ENCODE peak calls at places on chromosomes 7 and 10, in eight cellular contexts. C, Y, G, P, T, H, Z and A are unnamed samples.

GRCh38 chr7:133355325-133355708 is 102.4 kb downstream of the EXOC4 start:
- DNase-seq in G (no peak), H (no peak), Y (no peak), Z (no peak), T (no peak), C (no peak), P (no peak), A (no peak)

GRCh38 chr7:151420144-151420543 is 10.3 kb upstream of the WDR86 start:
- DNase-seq in C (no peak), G (no peak), T (no peak), H (no peak), P (no peak), Y (no peak), Z (no peak), A (no peak)

GRCh38 chr7:93115796-93116195 is 2.0 kb downstream of the SAMD9 start:
- DNase-seq in T (no peak), H (no peak), C (no peak), G (no peak), P (no peak), Y (no peak), Z (no peak), A (no peak)

GRCh38 chr10:60170250-60170649 is 219.4 kb downstream of the ANK3 start:
- DNase-seq in H (no peak), P (no peak), C (no peak), T (no peak), Z (no peak), G (no peak), Y (no peak), A (no peak)

GRCh38 chr7:116315803-116316202 is 105.5 kb downstream of the TES start:
- DNase-seq in T (no peak), C (no peak), G (no peak), H (no peak), P (no peak), Y (no peak), Z (no peak), A (peak; percentile 22)

GRCh38 chr10:72329290-72330058 is 25.2 kb downstream of the DNAJB12 start:
- DNase-seq in G (no peak), T (no peak), P (no peak), C (no peak), H (peak; percentile 51), Z (no peak), Y (no peak), A (no peak)

GRCh38 chr10:63192826-63193225 is 59.7 kb downstream of the NRBF2 start:
- DNase-seq in P (no peak), C (no peak), T (no peak), G (no peak), H (no peak), Y (no peak), Z (no peak), A (no peak)

GRCh38 chr10:110461088-110461487 is 36.6 kb upstream of the DUSP5 start:
- DNase-seq in Z (no peak), P (no peak), G (no peak), C (no peak), T (no peak), Y (no peak), H (no peak), A (no peak)

GRCh38 chr7:5231116-5231515 is 41.1 kb downstream of the WIPI2 start:
- DNase-seq in Z (no peak), C (no peak), Y (no peak), G (no peak), P (no peak), H (no peak), T (no peak), A (no peak)

GRCh38 chr10:71443676-71444075 is 47.0 kb downstream of the CDH23 start:
- DNase-seq in G (no peak), T (no peak), Z (no peak), C (no peak), H (no peak), Y (no peak), P (no peak), A (no peak)

GRCh38 chr7:148630078-148630477 is 39.5 kb downstream of the C7orf33 start:
- DNase-seq in Y (no peak), T (no peak), G (no peak), H (no peak), P (no peak), C (no peak), Z (no peak), A (no peak)

GRCh38 chr7:90271753-90272152 is 26.8 kb downstream of the CFAP69 start:
- DNase-seq in G (no peak), C (no peak), Z (no peak), Y (no peak), T (no peak), H (no peak), P (no peak), A (no peak)

GRCh38 chr10:70174058-70174741 is 3.9 kb upstream of the SAR1A start:
- DNase-seq in C (no peak), Y (no peak), P (peak; percentile 27), Z (no peak), G (peak; percentile 11), H (no peak), T (no peak), A (no peak)

GRCh38 chr10:104762793-104763192 is 121.7 kb downstream of the SORCS3 start:
- DNase-seq in H (no peak), G (no peak), P (no peak), C (no peak), T (no peak), Y (no peak), Z (no peak), A (no peak)